ENCODE peak calls at places on chromosomes 7 and 10, in five cellular contexts. E, Q, D, L and H are unnamed samples.

GRCh38 chr10:60573342-60573741 is 183.7 kb upstream of the ANK3 start:
- DNase-seq in E (peak; percentile 11), L (no peak), D (no peak), Q (peak; percentile 47), H (no peak)

GRCh38 chr7:46559194-46559576 is 638.1 kb upstream of the IGFBP3 start:
- DNase-seq in L (no peak), E (no peak), Q (peak; percentile 86), D (peak; percentile 83), H (no peak)

GRCh38 chr7:33739286-33739685 is 166.1 kb upstream of the BMPER start:
- DNase-seq in E (no peak), Q (no peak), L (no peak), D (no peak), H (no peak)

GRCh38 chr10:108653466-108653865 is 1269.8 kb downstream of the XPNPEP1 start:
- DNase-seq in D (no peak), L (no peak), Q (peak; percentile 53), E (no peak), H (no peak)

GRCh38 chr7:121278120-121279021 is 50.4 kb upstream of the WNT16 start:
- DNase-seq in E (no peak), D (peak; percentile 76), L (no peak), Q (peak; percentile 76), H (no peak)

GRCh38 chr7:115260381-115260780 is 338.5 kb downstream of the MDFIC start:
- DNase-seq in E (no peak), Q (peak; percentile 10), D (peak; percentile 51), L (no peak), H (no peak)

GRCh38 chr7:134454277-134454676 is 4.6 kb downstream of the AKR1B1 start:
- DNase-seq in D (peak; percentile 64), L (no peak), Q (no peak), E (no peak), H (no peak)

GRCh38 chr10:93652857-93653256 is 40.5 kb downstream of the PDE6C start:
- DNase-seq in D (peak; percentile 11), L (no peak), Q (peak; percentile 66), E (no peak), H (no peak)

GRCh38 chr7:7702826-7703225 is 15.6 kb downstream of the RPA3 start:
- DNase-seq in L (no peak), E (no peak), Q (no peak), D (peak; percentile 16), H (no peak)

GRCh38 chr7:66505531-66506451 is 122.9 kb upstream of the KCTD7 start:
- DNase-seq in E (no peak), Q (peak; percentile 16), D (no peak), L (no peak), H (no peak)

GRCh38 chr7:107563072-107563760 is 504 bp downstream of the COG5 start:
- DNase-seq in Q (no peak), D (peak; percentile 8), L (no peak), E (no peak), H (peak; percentile 82)

GRCh38 chr10:75648186-75648761 is 216.8 kb downstream of the LRMDA start:
- DNase-seq in E (no peak), Q (no peak), L (no peak), D (no peak), H (no peak)

GRCh38 chr10:75648854-75649253 is 217.4 kb downstream of the LRMDA start:
- DNase-seq in Q (no peak), L (no peak), D (no peak), E (no peak), H (no peak)

GRCh38 chr10:75652136-75652535 is 220.7 kb downstream of the LRMDA start:
- DNase-seq in E (no peak), D (no peak), Q (peak; percentile 47), L (no peak), H (no peak)

GRCh38 chr10:75651452-75651851 is 220.0 kb downstream of the LRMDA start:
- DNase-seq in D (no peak), Q (no peak), E (no peak), L (no peak), H (no peak)

GRCh38 chr10:75650648-75651047 is 219.2 kb downstream of the LRMDA start:
- DNase-seq in L (no peak), D (no peak), E (no peak), Q (no peak), H (no peak)
- H3K9ac ChIP-seq in L (no peak overlapping the region), D (no peak overlapping the region), E (no peak overlapping the region), Q (no peak overlapping the region), H (no peak overlapping the region)

DNA sequence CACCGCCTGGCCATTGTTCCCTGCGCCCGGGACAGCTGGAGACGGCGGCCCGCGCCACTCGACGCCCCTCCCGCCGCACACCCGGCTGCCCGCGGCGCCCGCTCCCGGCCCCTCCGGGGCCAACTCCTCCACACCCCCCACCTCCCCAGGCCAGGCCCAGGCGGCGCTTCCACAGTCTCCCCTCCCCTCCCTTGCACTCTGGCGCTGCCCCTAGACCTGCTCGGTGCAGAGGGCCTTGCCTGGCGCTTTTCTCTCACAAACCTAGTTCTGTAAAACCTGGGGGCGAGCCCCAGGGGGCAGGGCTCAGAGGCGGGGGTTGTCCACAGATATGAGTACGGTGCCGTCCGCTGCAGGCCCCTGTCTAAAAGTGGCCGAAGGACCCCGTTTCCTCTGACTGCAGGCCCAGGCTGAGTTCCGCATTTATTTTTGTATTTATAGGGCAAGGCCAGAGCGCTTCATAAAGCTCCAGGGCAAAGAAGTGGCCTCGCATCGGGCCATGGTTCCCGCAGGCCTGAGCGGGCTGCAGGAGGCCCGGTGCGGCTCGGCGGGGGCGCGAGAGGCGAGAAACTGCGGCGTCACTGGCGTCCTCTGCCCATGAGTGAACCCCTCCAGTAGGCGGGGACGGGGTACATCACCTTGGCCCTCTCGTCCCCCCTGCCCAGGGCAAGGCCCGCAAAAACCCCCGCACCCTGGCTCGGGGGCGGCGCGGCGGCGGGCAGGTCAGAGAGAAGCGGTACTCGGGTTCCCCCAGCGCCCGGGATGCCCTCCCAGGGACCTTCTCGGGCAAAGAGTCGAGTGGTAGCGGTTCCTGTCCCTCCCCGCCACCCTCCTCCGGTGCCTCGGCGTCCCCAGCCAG is 355.6 kb downstream of the DNAJB6 start:
- DNase-seq in D (no peak), E (peak; percentile 51), Q (no peak), L (no peak), H (no peak)
- H3K9ac ChIP-seq in D (no peak overlapping the region), E (peak overlapping the region; percentile 86), Q (no peak overlapping the region), L (no peak overlapping the region), H (no peak overlapping the region)

GRCh38 chr7:93047514-93048099 is 70.2 kb downstream of the SAMD9 start:
- DNase-seq in D (no peak), L (no peak), E (no peak), Q (no peak), H (no peak)

GRCh38 chr7:93044147-93044810 is 73.5 kb downstream of the SAMD9 start:
- DNase-seq in Q (peak; percentile 88), E (peak; percentile 49), L (no peak), D (peak; percentile 74), H (no peak)

GRCh38 chr7:93046641-93047040 is 71.1 kb downstream of the SAMD9 start:
- DNase-seq in L (no peak), D (no peak), Q (no peak), E (no peak), H (no peak)

GRCh38 chr7:93040355-93040754 is 77.4 kb downstream of the SAMD9 start:
- DNase-seq in Q (no peak), D (no peak), E (no peak), L (no peak), H (no peak)

DNA sequence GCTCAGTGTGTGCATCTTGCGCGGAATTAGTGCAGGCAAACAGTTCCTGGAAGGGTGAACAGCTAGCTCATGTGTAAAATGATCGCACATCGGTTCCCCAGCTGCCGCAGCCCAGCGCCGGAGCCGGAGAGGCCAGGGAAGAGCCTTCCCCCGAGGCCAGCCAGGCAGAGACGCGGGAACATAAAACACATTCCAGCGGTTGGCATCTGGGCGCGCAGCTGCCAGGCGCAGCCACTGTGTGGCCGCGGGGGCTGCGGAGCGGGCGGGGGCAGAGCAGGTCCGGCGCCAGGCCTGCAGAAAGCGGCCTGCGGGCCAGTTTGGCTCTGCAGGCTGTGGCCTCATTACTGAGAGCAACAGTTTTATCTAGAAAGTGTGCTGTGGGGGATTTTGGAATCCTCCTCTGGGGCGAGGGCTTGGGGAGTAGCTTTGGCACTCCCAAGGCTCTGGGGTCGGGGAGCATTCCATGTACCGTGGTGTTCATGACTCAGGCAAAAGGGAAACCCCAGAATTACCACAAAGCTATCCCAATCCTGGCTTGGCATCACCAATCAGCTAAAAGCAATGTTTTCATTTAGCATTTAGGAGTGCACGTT is 74.3 kb downstream of the SAMD9 start:
- DNase-seq in Q (peak; percentile 93), L (no peak), E (peak; percentile 53), D (peak; percentile 96), H (peak; percentile 80)
- H3K9ac ChIP-seq in Q (peak overlapping the region; percentile 51), L (peak overlapping the region; percentile 50), E (peak overlapping the region; percentile 38), D (peak overlapping the region; percentile 81), H (no peak overlapping the region)

GRCh38 chr10:103467391-103467790 is 8.7 kb upstream of the CALHM1 start:
- DNase-seq in E (no peak), Q (no peak), D (no peak), L (no peak), H (no peak)

GRCh38 chr10:103470755-103471653 is 8.0 kb downstream of the CALHM3 start:
- DNase-seq in E (no peak), D (no peak), Q (no peak), L (peak; percentile 41), H (no peak)

GRCh38 chr10:103465411-103466179 is 6.9 kb upstream of the CALHM1 start:
- DNase-seq in E (no peak), D (no peak), Q (no peak), L (no peak), H (no peak)

GRCh38 chr10:103463456-103463855 is 4.8 kb upstream of the CALHM1 start:
- DNase-seq in E (no peak), L (no peak), D (no peak), Q (peak; percentile 9), H (no peak)

GRCh38 chr10:103466734-103467133 is 8.0 kb upstream of the CALHM1 start:
- DNase-seq in D (peak; percentile 28), E (no peak), Q (peak; percentile 42), L (no peak), H (no peak)
- H3K9ac ChIP-seq in D (no peak overlapping the region), E (no peak overlapping the region), Q (no peak overlapping the region), L (no peak overlapping the region), H (no peak overlapping the region)

GRCh38 chr7:44727346-44728262 is 21.0 kb upstream of the ZMIZ2 start:
- DNase-seq in E (no peak), D (peak; percentile 81), Q (peak; percentile 86), L (no peak), H (no peak)
- H3K9ac ChIP-seq in E (no peak overlapping the region), D (no peak overlapping the region), Q (no peak overlapping the region), L (no peak overlapping the region), H (peak overlapping the region; percentile 8)

GRCh38 chr7:81075150-81075549 is 156.3 kb upstream of the SEMA3C start:
- DNase-seq in D (peak; percentile 52), L (no peak), E (no peak), Q (peak; percentile 81), H (no peak)
- H3K9ac ChIP-seq in D (no peak overlapping the region), L (no peak overlapping the region), E (no peak overlapping the region), Q (no peak overlapping the region), H (no peak overlapping the region)

GRCh38 chr10:61837748-61838055 is 63.8 kb upstream of the ARID5B start:
- DNase-seq in E (no peak), L (no peak), Q (peak; percentile 40), D (no peak), H (no peak)
- H3K9ac ChIP-seq in E (no peak overlapping the region), L (no peak overlapping the region), Q (no peak overlapping the region), D (peak overlapping the region; percentile 55), H (peak overlapping the region; percentile 55)